ENCODE peak calls at places on chromosomes 11 and 22, in eight cellular contexts. S, U, E, L, I, Q, R and A are unnamed samples.

GRCh38 chr11:106101797-106102196 is 24.3 kb downstream of the AASDHPPT start:
- DNase-seq in S (no peak), U (peak; percentile 65), E (no peak), L (no peak), I (peak; percentile 45), Q (no peak), R (peak; percentile 10), A (no peak)

GRCh38 chr22:38383417-38383816 is 66.2 kb upstream of the CSNK1E start:
- DNase-seq in S (no peak), U (no peak), E (no peak), L (no peak), I (no peak), Q (no peak), R (no peak), A (no peak)

GRCh38 chr11:2178906-2179494 is 7.4 kb upstream of the TH start:
- DNase-seq in S (peak; percentile 59), U (peak; percentile 93), E (no peak), L (no peak), I (no peak), Q (no peak), R (peak; percentile 23), A (no peak)

GRCh38 chr11:37320921-37321320 is 722.9 kb upstream of the RAG2 start:
- DNase-seq in S (no peak), U (peak; percentile 90), E (no peak), L (no peak), I (no peak), Q (no peak), R (no peak), A (no peak)

GRCh38 chr11:21710791-21711190 is 482.1 kb upstream of the ANO5 start:
- DNase-seq in S (no peak), U (peak; percentile 43), E (no peak), L (no peak), I (no peak), Q (no peak), R (no peak), A (no peak)

GRCh38 chr11:113481672-113482071 is 6.5 kb upstream of the DRD2 start:
- DNase-seq in S (no peak), U (no peak), E (no peak), L (no peak), I (no peak), Q (no peak), R (no peak), A (no peak)

GRCh38 chr11:131253885-131254204 is 116.6 kb upstream of the NTM start:
- DNase-seq in S (no peak), U (no peak), E (no peak), L (no peak), I (no peak), Q (no peak), R (no peak), A (no peak)

GRCh38 chr11:29161216-29161615 is 855.6 kb downstream of the KCNA4 start:
- DNase-seq in S (no peak), U (peak; percentile 71), E (no peak), L (no peak), I (no peak), Q (no peak), R (no peak), A (no peak)

GRCh38 chr22:45007946-45008852 is 1.6 kb downstream of the PHF21B start:
- DNase-seq in S (no peak), U (peak; percentile 32), E (peak; percentile 54), L (no peak), I (no peak), Q (no peak), R (no peak), A (no peak)

GRCh38 chr11:615453-616319 is at the start of gene IRF7:
- DNase-seq in S (peak; percentile 92), U (peak; percentile 93), E (peak; percentile 98), L (peak; percentile 85), I (peak; percentile 37), Q (peak; percentile 96), R (peak; percentile 90), A (peak; percentile 91)

GRCh38 chr11:117882539-117882938 is 6.1 kb upstream of the FXYD6 start:
- DNase-seq in S (no peak), U (no peak), E (no peak), L (no peak), I (no peak), Q (peak; percentile 31), R (no peak), A (no peak)

GRCh38 chr22:49724893-49725489 is 102.7 kb downstream of the BRD1 start:
- DNase-seq in S (peak; percentile 36), U (peak; percentile 13), E (peak; percentile 92), L (peak; percentile 59), I (no peak), Q (peak; percentile 79), R (peak; percentile 34), A (peak; percentile 83)

GRCh38 chr11:77879218-77879617 is 58.3 kb downstream of the AAMDC start:
- DNase-seq in S (peak; percentile 28), U (peak; percentile 15), E (no peak), L (no peak), I (no peak), Q (peak; percentile 67), R (no peak), A (no peak)

GRCh38 chr11:116257092-116257491 is 515.7 kb downstream of the BUD13 start:
- DNase-seq in S (no peak), U (no peak), E (no peak), L (no peak), I (no peak), Q (no peak), R (no peak), A (no peak)

GRCh38 chr11:31943056-31943780 is 132.1 kb upstream of the PAX6 start:
- DNase-seq in S (no peak), U (no peak), E (peak; percentile 34), L (no peak), I (no peak), Q (no peak), R (no peak), A (no peak)

GRCh38 chr11:111361082-111361801 is 17.8 kb downstream of the POU2AF1 start:
- DNase-seq in S (no peak), U (peak; percentile 58), E (no peak), L (no peak), I (no peak), Q (no peak), R (no peak), A (no peak)

GRCh38 chr11:121544956-121545355 is 92.2 kb upstream of the SORL1-AS1 start:
- DNase-seq in S (no peak), U (no peak), E (no peak), L (peak; percentile 9), I (no peak), Q (peak; percentile 67), R (no peak), A (peak; percentile 47)

GRCh38 chr22:33105501-33105911 is 47.3 kb upstream of the SYN3 start:
- DNase-seq in S (no peak), U (peak; percentile 24), E (no peak), L (no peak), I (no peak), Q (no peak), R (no peak), A (no peak)

GRCh38 chr11:8257003-8257664 is 6.5 kb downstream of the LMO1 start:
- DNase-seq in S (no peak), U (peak; percentile 44), E (no peak), L (no peak), I (no peak), Q (no peak), R (no peak), A (no peak)

GRCh38 chr11:47161134-47161854 is 15.4 kb downstream of the ARFGAP2 start:
- DNase-seq in S (peak; percentile 34), U (peak; percentile 65), E (peak; percentile 88), L (peak; percentile 46), I (no peak), Q (peak; percentile 74), R (peak; percentile 54), A (peak; percentile 48)

GRCh38 chr11:95912902-95913560 is 10.9 kb downstream of the MTMR2 start:
- DNase-seq in S (no peak), U (peak; percentile 58), E (no peak), L (no peak), I (no peak), Q (no peak), R (no peak), A (no peak)

GRCh38 chr11:15278129-15278528 is 163.4 kb downstream of the INSC start:
- DNase-seq in S (no peak), U (no peak), E (no peak), L (no peak), I (no peak), Q (no peak), R (no peak), A (no peak)

GRCh38 chr11:78339483-78339882 is 78.1 kb downstream of the GAB2 start:
- DNase-seq in S (peak; percentile 96), U (no peak), E (no peak), L (no peak), I (no peak), Q (no peak), R (no peak), A (no peak)